ENCODE peak calls at places on chromosomes 16 and 17, in four cellular contexts. P is foreskin fibroblast, H is epithelial cell of esophagus, O is left lung. A is an unnamed sample.

GRCh38 chr16:4682616-4683254 is 10.6 kb upstream of the NUDT16L1 start:
- DNase-seq in P (peak), H (peak), O (peak), A (peak)

GRCh38 chr17:75896360-75897075 is at the start of gene TRIM65:
- DNase-seq in P (peak), H (peak), O (peak), A (peak)

GRCh38 chr17:58757162-58757613 is 1.5 kb downstream of the PPM1E start:
- DNase-seq in P (no peak), H (no peak), O (no peak), A (no peak)

GRCh38 chr17:933168-934083 is 46.1 kb downstream of the NXN start:
- DNase-seq in P (peak), H (peak), O (peak), A (peak)

GRCh38 chr17:20235747-20236146 is 226.6 kb downstream of the SPECC1 start:
- DNase-seq in P (no peak), H (no peak), O (no peak), A (no peak)

GRCh38 chr16:13291934-13292333 is 390.5 kb downstream of the SHISA9 start:
- DNase-seq in P (peak), H (no peak), O (no peak), A (no peak)

GRCh38 chr16:56776562-56776961 is 46.6 kb downstream of the NUP93 start:
- DNase-seq in P (peak), H (peak), O (no peak), A (peak)

GRCh38 chr16:85347213-85347591 is 234.9 kb upstream of the CIBAR2 start:
- DNase-seq in P (peak), H (peak), O (peak), A (no peak)

GRCh38 chr17:81821603-81822311 is 11.3 kb downstream of the MCRIP1 start:
- DNase-seq in P (peak), H (peak), O (peak), A (peak)

GRCh38 chr17:76446449-76447231 is 6.3 kb downstream of the UBE2O start:
- DNase-seq in P (peak), H (peak), O (no peak), A (peak)

GRCh38 chr16:56450275-56450889 is 750 bp downstream of the NUDT21 start:
- DNase-seq in P (peak), H (peak), O (no peak), A (peak)

GRCh38 chr16:26569793-26570192 is 496.9 kb upstream of the C16orf82 start:
- DNase-seq in P (no peak), H (no peak), O (no peak), A (no peak)

GRCh38 chr16:21952040-21952792 is 945 bp upstream of the UQCRC2 start:
- DNase-seq in P (peak), H (peak), O (peak), A (peak)

GRCh38 chr17:35612924-35613521 is 25.9 kb downstream of the AP2B1 start:
- DNase-seq in P (peak), H (peak), O (no peak), A (peak)

GRCh38 chr17:1110844-1111598 is 68.8 kb downstream of the ABR start:
- DNase-seq in P (peak), H (peak), O (peak), A (peak)

GRCh38 chr17:2177235-2177811 is 122.4 kb downstream of the HIC1 start:
- DNase-seq in P (peak), H (peak), O (no peak), A (peak)

GRCh38 chr16:48862087-48862532 is 252.1 kb upstream of the N4BP1 start:
- DNase-seq in P (peak), H (peak), O (no peak), A (peak)

GRCh38 chr17:79033046-79033616 is 9.2 kb downstream of the C1QTNF1 start:
- DNase-seq in P (no peak), H (no peak), O (no peak), A (no peak)

GRCh38 chr16:51152691-51153261 is 1.7 kb upstream of the SALL1 start:
- DNase-seq in P (peak), H (no peak), O (no peak), A (peak)

GRCh38 chr16:46768809-46769208 is 20.7 kb upstream of the MYLK3 start:
- DNase-seq in P (no peak), H (no peak), O (no peak), A (no peak)

GRCh38 chr17:68511254-68511670 is 968 bp upstream of the PRKAR1A start:
- DNase-seq in P (no peak), H (no peak), O (no peak), A (no peak)

GRCh38 chr17:34300652-34301390 is 15.3 kb downstream of the CCL11 start:
- DNase-seq in P (peak), H (peak), O (no peak), A (peak)

GRCh38 chr16:58709338-58709737 is 24.8 kb upstream of the SLC38A7 start:
- DNase-seq in P (no peak), H (no peak), O (no peak), A (no peak)

GRCh38 chr16:49838639-49839461 is 17.1 kb downstream of the ZNF423 start:
- DNase-seq in P (no peak), H (no peak), O (peak), A (no peak)

GRCh38 chr17:46773676-46774075 is 44.8 kb downstream of the WNT3 start:
- DNase-seq in P (no peak), H (no peak), O (no peak), A (no peak)

GRCh38 chr16:88811600-88811849 is 203 bp downstream of the APRT start:
- DNase-seq in P (no peak), H (no peak), O (no peak), A (no peak)

GRCh38 chr16:19135896-19136438 is 22.2 kb downstream of the ITPRIPL2 start:
- DNase-seq in P (peak), H (peak), O (peak), A (peak)

GRCh38 chr17:7557825-7558543 is 566 bp upstream of the TNFSF13 start:
- DNase-seq in P (peak), H (peak), O (peak), A (peak)

GRCh38 chr17:72432143-72432604 is 311.4 kb downstream of the SOX9 start:
- DNase-seq in P (peak), H (no peak), O (no peak), A (no peak)

GRCh38 chr16:25633549-25633948 is 58.2 kb upstream of the HS3ST4 start:
- DNase-seq in P (peak), H (no peak), O (no peak), A (peak)

GRCh38 chr16:8611886-8612595 is 9.5 kb upstream of the METTL22 start:
- DNase-seq in P (peak), H (no peak), O (no peak), A (peak)

GRCh38 chr17:6075050-6075449 is 4.9 kb downstream of the WSCD1 start:
- DNase-seq in P (no peak), H (no peak), O (no peak), A (no peak)

GRCh38 chr16:47881574-47881973 is 274.2 kb downstream of the ABCC12 start:
- DNase-seq in P (no peak), H (peak), O (no peak), A (no peak)

GRCh38 chr17:61261001-61261587 is 138.5 kb upstream of the TBX2 start:
- DNase-seq in P (no peak), H (no peak), O (no peak), A (no peak)

GRCh38 chr16:25140459-25140858 is 28.9 kb downstream of the LCMT1 start:
- DNase-seq in P (peak), H (peak), O (no peak), A (no peak)

GRCh38 chr17:19327039-19327776 is 35.3 kb downstream of the B9D1 start:
- DNase-seq in P (peak), H (peak), O (peak), A (peak)

GRCh38 chr17:55304171-55304859 is 39.6 kb downstream of the HLF start:
- DNase-seq in P (peak), H (no peak), O (no peak), A (no peak)

GRCh38 chr16:23282508-23282907 is 19.6 kb upstream of the SCNN1B start:
- DNase-seq in P (peak), H (peak), O (no peak), A (no peak)

DNA sequence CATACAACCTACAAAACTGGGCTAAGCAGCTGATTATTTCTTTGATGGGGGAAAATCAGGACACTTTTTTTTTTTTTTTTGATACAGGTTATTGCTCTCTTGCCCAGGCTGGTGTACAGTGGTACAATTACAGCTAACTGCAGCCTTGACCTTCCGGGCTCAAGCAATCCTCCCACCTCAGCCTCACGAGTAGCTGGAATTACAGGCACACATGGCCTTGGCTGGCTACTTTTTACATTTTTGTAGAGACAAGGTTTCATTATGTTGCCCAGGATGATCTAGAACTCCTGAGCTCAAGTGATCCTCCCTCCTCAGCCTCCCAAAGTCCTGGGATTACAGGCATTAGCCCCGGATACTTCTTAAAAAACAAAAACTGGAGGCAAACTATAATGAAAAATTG is 20.6 kb upstream of the TMEM97 start:
- DNase-seq in P (no peak), H (no peak), O (no peak), A (no peak)
- TF ChIP-seq CTCF in P (no peak), H (no peak), O (no peak), A (no peak)

DNA sequence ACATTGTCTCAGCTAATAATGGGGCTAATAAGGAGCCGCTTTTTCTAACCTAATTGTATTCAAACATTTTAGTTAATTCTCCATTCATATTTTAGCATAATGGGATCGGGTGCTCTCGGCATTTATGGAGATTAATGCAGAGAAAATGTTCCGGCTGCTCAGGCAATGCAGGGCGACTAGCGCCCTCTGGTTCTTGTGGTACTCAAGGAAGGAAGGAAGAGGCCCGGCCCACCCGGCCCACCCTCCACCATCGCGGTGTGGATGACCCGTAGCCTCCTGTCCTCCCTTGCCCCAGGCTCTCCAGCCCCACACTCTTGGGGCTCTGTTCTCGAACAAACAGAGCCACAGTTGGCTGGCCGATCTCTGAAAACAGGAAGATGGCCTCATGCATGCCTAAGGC is 21.1 kb upstream of the ABCC3 start:
- DNase-seq in P (no peak), H (no peak), O (peak), A (no peak)
- TF ChIP-seq CTCF in P (no peak), H (no peak), O (no peak), A (no peak)

DNA sequence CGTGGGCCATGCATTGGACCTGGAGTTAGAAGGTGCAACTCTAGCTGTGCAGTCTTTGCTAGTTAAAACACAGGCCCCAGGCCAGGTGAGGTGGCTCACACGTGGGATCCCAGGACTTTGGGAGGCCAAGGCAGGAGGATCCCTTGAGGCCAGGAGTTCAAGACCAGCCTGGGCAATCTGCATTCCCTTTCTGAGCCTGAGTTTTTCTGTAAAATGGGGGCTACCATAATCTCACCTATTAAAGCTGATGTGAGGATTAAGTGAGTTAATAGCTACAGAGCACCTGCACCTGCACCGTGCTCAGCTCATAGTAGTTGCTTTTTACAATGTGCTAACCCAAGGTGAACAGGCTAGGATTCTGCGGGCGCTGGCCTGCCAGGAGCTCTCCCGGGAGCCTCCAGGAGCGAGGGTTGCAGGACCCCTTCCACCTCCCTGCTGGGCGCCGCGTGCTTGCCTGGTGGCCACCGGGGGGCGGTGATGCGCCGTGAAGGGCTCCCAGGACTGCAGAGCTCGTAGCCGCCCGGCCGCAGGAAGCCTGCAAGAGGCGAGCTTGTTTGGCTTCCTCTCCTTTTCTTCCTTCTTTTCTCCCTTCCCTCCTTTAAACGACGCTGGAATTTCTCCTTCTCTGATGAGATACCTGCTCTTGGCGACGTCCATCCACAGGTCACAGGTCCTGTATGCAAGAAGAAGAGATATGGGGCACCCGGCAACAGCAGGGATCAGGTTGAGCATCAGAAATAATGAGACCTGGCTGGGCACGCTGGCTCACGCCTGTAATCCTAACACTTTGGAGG is 51.3 kb downstream of the ZFP90 start:
- DNase-seq in P (peak), H (peak), O (peak), A (peak)
- TF ChIP-seq CTCF in P (peak), H (peak), O (peak), A (peak)

GRCh38 chr17:67082110-67082509 is 37.8 kb downstream of the CACNG1 start:
- DNase-seq in P (no peak), H (no peak), O (no peak), A (no peak)
- TF ChIP-seq CTCF in P (no peak), H (no peak), O (no peak), A (no peak)

GRCh38 chr16:89922884-89923639 is at the start of gene TUBB3:
- DNase-seq in P (peak), H (peak), O (peak), A (peak)
- TF ChIP-seq CTCF in P (no peak), H (no peak), O (no peak), A (no peak)